ENCODE peak calls at places on chromosomes 6 and 20, in four cellular contexts. Y, C, M and I are unnamed samples.

GRCh38 chr20:61815678-61816077 is 250.0 kb downstream of the TAF4 start:
- DNase-seq in C (no peak), M (no peak), Y (no peak), I (no peak)

GRCh38 chr6:53357576-53358343 is 9.0 kb upstream of the ELOVL5 start:
- DNase-seq in Y (no peak), C (no peak), M (no peak), I (no peak)

GRCh38 chr6:28657756-28658465 is 132.2 kb downstream of the GPX5 start:
- DNase-seq in Y (peak), C (peak), M (peak), I (peak)

GRCh38 chr6:47698342-47698787 is at the start of gene ADGRF4:
- DNase-seq in M (no peak), Y (peak), C (peak), I (peak)

GRCh38 chr20:32465092-32465900 is 107.2 kb downstream of the ASXL1 start:
- DNase-seq in M (no peak), Y (no peak), C (no peak), I (peak)

GRCh38 chr6:137334884-137335283 is 115.7 kb upstream of the IFNGR1 start:
- DNase-seq in C (no peak), M (no peak), Y (no peak), I (no peak)

GRCh38 chr6:439681-440167 is 48.2 kb downstream of the IRF4 start:
- DNase-seq in M (no peak), C (no peak), Y (no peak), I (peak)

GRCh38 chr6:109452181-109452580 is 3.4 kb downstream of the MICAL1 start:
- DNase-seq in C (no peak), Y (no peak), M (no peak), I (no peak)

GRCh38 chr6:90078513-90079289 is 184.4 kb downstream of the GJA10 start:
- DNase-seq in Y (no peak), C (peak), M (no peak), I (peak)

GRCh38 chr20:62860391-62860923 is 1.2 kb downstream of the TCFL5 start:
- DNase-seq in Y (peak), C (peak), M (no peak), I (peak)

GRCh38 chr6:154187203-154187602 is 148.2 kb downstream of the OPRM1 start:
- DNase-seq in Y (no peak), C (no peak), M (no peak), I (no peak)

GRCh38 chr6:7541175-7542064 is at the start of gene DSP:
- DNase-seq in C (peak), M (peak), Y (peak), I (peak)

GRCh38 chr6:102813489-102814275 is 1420.2 kb downstream of the GRIK2 start:
- DNase-seq in C (peak), M (peak), Y (peak), I (no peak)

GRCh38 chr6:110255356-110255755 is 75.1 kb downstream of the CDC40 start:
- DNase-seq in C (peak), M (no peak), Y (peak), I (peak)

GRCh38 chr6:26157150-26157837 is 70.1 kb downstream of the HFE start:
- DNase-seq in M (no peak), C (peak), Y (no peak), I (peak)

GRCh38 chr6:8064638-8065518 is 689 bp upstream of the BLOC1S5 start:
- DNase-seq in C (peak), Y (no peak), M (no peak), I (no peak)

GRCh38 chr6:112827793-112828192 is 480.7 kb downstream of the RFPL4B start:
- DNase-seq in Y (no peak), M (no peak), C (no peak), I (peak)

GRCh38 chr6:89048286-89048923 is 32.1 kb upstream of the PNRC1 start:
- DNase-seq in M (no peak), C (peak), Y (no peak), I (no peak)

GRCh38 chr6:56246941-56247653 is at the start of gene COL21A1:
- DNase-seq in Y (peak), M (no peak), C (peak), I (peak)

GRCh38 chr20:32484221-32485125 is 100.7 kb downstream of the NOL4L start:
- DNase-seq in Y (peak), M (no peak), C (peak), I (peak)

GRCh38 chr6:37171141-37171969 is 1.4 kb downstream of the PIM1 start:
- DNase-seq in M (no peak), C (peak), Y (peak), I (peak)

GRCh38 chr6:155310596-155310995 is 3.7 kb downstream of the TFB1M start:
- DNase-seq in Y (peak), M (no peak), C (no peak), I (peak)

GRCh38 chr6:108113557-108114519 is 39.3 kb upstream of the OSTM1 start:
- DNase-seq in M (peak), Y (peak), C (peak), I (peak)

GRCh38 chr20:63858393-63859165 is 2.7 kb upstream of the ABHD16B start:
- DNase-seq in C (peak), Y (no peak), M (no peak), I (peak)

GRCh38 chr6:162032620-162033019 is 694.9 kb downstream of the PRKN start:
- DNase-seq in M (no peak), C (no peak), Y (no peak), I (peak)

GRCh38 chr20:23187759-23188158 is 101.6 kb upstream of the CD93 start:
- DNase-seq in M (no peak), Y (no peak), C (no peak), I (no peak)

GRCh38 chr6:154981071-154981373 is 14.1 kb upstream of the TIAM2 start:
- DNase-seq in Y (no peak), C (no peak), M (no peak), I (no peak)

GRCh38 chr6:10687582-10687981 is 6.8 kb downstream of the C6orf52 start:
- DNase-seq in Y (no peak), C (peak), M (no peak), I (no peak)

GRCh38 chr20:63364801-63365585 is 3.8 kb upstream of the CHRNA4 start:
- DNase-seq in C (no peak), Y (no peak), M (no peak), I (no peak)

GRCh38 chr20:25040438-25040831 is 17.5 kb downstream of the ACSS1 start:
- DNase-seq in M (no peak), C (no peak), Y (peak), I (peak)

GRCh38 chr6:110217255-110217654 is 37.0 kb downstream of the CDC40 start:
- DNase-seq in M (no peak), Y (no peak), C (peak), I (peak)

GRCh38 chr20:31606928-31607639 is 2.0 kb downstream of the ID1 start:
- DNase-seq in C (peak), Y (peak), M (peak), I (peak)

GRCh38 chr6:166056637-166057036 is 111.0 kb downstream of the TBXT start:
- DNase-seq in C (no peak), Y (no peak), M (no peak), I (peak)

GRCh38 chr20:64116016-64116415 is 8.7 kb upstream of the NPBWR2 start:
- DNase-seq in C (peak), M (no peak), Y (no peak), I (no peak)

GRCh38 chr20:17807670-17808069 is 107.9 kb downstream of the BANF2 start:
- DNase-seq in Y (no peak), M (no peak), C (peak), I (peak)

GRCh38 chr20:37915800-37916570 is 13.1 kb downstream of the VSTM2L start:
- DNase-seq in M (no peak), Y (no peak), C (peak), I (no peak)
- TF ChIP-seq EZH2 in M (no peak), Y (no peak), C (no peak), I (no peak)

GRCh38 chr6:91786474-91787184 is 1199.8 kb upstream of the MAP3K7 start:
- DNase-seq in Y (no peak), C (peak), M (no peak), I (no peak)
- TF ChIP-seq EZH2phosphoT487 in Y (no peak), C (no peak), M (no peak), I (no peak)

GRCh38 chr20:8331740-8332412 is 199.8 kb downstream of the PLCB1 start:
- DNase-seq in M (no peak), C (no peak), Y (peak), I (peak)

GRCh38 chr20:8334641-8335040 is 202.6 kb downstream of the PLCB1 start:
- DNase-seq in C (no peak), M (no peak), Y (no peak), I (no peak)

GRCh38 chr20:8335059-8335458 is 203.0 kb downstream of the PLCB1 start:
- DNase-seq in Y (no peak), M (no peak), C (no peak), I (no peak)

GRCh38 chr20:8330316-8330784 is 198.3 kb downstream of the PLCB1 start:
- DNase-seq in M (no peak), Y (no peak), C (no peak), I (no peak)

DNA sequence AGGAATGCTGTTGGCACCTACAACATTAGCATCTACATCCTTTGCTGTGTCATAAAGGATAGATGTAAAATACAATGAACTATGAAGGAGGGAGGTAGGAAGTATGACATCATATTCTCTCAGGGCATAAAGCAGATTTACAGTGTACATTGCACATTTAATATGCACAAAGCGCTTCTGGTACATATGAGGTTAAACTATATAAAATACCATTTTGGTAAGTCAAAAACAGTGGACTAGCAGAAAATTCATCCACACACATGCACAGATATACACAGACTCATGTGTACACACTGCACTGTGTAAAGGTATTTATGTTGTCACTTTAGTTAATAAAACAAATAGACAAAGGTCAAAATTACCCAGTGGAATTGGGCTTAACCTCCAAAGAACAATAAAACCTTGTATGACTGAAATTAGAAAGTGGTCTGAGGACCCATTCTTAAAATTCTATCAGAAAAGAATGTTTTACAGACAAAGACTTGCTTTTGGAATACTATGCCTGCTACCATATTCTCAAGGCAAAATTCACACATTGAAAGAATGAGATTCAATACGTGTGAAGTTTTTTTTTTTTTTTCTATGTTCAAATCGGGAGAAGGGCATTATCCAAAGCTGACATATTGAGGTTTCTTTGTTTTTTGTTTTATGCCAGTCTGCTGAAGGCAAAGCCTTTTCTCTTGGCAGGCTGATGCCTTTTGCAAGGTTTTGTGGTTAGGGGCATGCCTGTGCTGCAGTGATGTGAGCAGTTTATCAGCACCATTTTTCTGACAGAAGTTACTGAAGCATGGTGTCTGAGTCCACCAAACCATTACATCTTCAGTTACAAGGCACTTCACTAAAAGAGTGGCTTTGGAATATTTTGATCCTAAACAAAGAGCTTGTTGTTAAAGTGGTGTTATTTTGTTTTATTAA is 199.0 kb downstream of the PLCB1 start:
- DNase-seq in M (no peak), C (no peak), Y (no peak), I (no peak)
- TF ChIP-seq EZH2 in M (no peak), C (no peak), Y (no peak), I (no peak)

GRCh38 chr6:142014515-142014914 is 118.2 kb upstream of the GJE1 start:
- DNase-seq in C (no peak), M (peak), Y (peak), I (peak)
- TF ChIP-seq EZH2phosphoT487 in C (no peak), M (no peak), Y (no peak), I (no peak)